ENCODE peak calls at places on chromosomes 1 and 21, in five cellular contexts. X, Z, H, M and R are unnamed samples. For H3K4me1, the result is how much of the 10 kb centered on the place peaks cover.

GRCh38 chr1:16927711-16928485 is 6.2 kb downstream of the CROCC start:
- DNase-seq in Z (no peak), M (no peak), X (no peak), H (no peak), R (no peak)

GRCh38 chr1:9714257-9714718 is 62.8 kb downstream of the PIK3CD start:
- DNase-seq in Z (no peak), X (no peak), M (no peak), H (no peak), R (no peak)

GRCh38 chr1:64223329-64224151 is 20.1 kb downstream of the UBE2U start:
- DNase-seq in M (no peak), Z (no peak), X (no peak), H (no peak), R (no peak)

GRCh38 chr1:8040586-8040985 is 14.5 kb upstream of the ERRFI1 start:
- DNase-seq in Z (peak), X (no peak), M (no peak), H (no peak), R (peak)

GRCh38 chr1:228039986-228040385 is 33.2 kb downstream of the WNT3A start:
- DNase-seq in Z (no peak), X (no peak), H (no peak), M (peak), R (no peak)

GRCh38 chr1:58597076-58597475 is 20.0 kb upstream of the TACSTD2 start:
- DNase-seq in H (no peak), X (no peak), Z (no peak), M (no peak), R (no peak)

GRCh38 chr1:234114648-234115307 is 210.3 kb downstream of the SLC35F3 start:
- DNase-seq in Z (no peak), X (peak), M (no peak), H (no peak), R (no peak)

GRCh38 chr1:1216770-1217620 is 3.0 kb upstream of the TNFRSF4 start:
- DNase-seq in Z (no peak), X (no peak), H (no peak), M (no peak), R (no peak)

GRCh38 chr21:15687208-15687607 is 42.6 kb upstream of the USP25 start:
- DNase-seq in X (no peak), H (no peak), Z (no peak), M (no peak), R (no peak)

GRCh38 chr1:72649974-72650373 is 367.6 kb upstream of the NEGR1 start:
- DNase-seq in Z (no peak), H (no peak), M (no peak), X (no peak), R (no peak)

GRCh38 chr1:229857585-229857984 is 209.5 kb upstream of the GALNT2 start:
- DNase-seq in M (no peak), H (no peak), Z (no peak), X (no peak), R (no peak)

DNA sequence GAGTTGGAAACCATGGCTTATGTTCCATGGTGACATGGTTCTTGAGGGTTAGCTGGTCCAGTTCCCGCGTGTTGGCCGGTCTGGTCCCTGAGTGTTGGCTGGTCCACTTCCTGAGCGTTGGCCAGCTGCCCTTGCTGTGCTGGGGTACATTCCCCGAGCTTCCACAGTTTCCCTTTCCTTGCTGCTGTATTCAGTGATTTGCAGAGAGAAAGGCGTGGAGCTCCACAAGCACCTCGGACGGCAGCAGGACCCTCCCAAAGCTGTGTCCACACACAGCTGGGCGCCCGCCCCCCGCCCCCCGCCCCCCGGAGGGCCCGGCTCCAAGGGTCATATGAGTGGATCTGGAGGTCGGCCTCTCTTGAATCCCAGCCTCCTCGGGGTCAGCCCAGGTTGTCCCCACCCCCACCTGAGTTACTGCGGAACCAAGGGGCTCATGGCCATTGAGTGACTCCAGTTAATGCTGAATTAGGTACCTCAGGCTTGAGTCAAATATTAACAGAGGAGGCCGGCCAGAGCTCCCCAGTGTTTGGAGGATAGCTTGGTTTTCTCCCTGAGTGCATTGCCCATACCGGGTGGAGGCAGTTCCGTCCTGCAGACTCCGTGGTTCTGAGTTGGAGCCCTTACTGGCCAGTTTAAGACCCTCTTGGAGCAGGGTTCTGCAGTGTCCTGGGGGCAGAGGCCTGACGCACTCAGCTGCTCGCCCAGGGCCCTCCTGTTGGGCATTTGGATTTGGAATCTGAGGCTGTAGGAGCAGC is 18.4 kb downstream of the COL18A1 start:
- DNase-seq in Z (peak), H (no peak), M (peak), X (no peak), R (no peak)
- H3K4me1 ChIP-seq in Z (under half), H (under half), M (under half), X (under half), R (under half)

DNA sequence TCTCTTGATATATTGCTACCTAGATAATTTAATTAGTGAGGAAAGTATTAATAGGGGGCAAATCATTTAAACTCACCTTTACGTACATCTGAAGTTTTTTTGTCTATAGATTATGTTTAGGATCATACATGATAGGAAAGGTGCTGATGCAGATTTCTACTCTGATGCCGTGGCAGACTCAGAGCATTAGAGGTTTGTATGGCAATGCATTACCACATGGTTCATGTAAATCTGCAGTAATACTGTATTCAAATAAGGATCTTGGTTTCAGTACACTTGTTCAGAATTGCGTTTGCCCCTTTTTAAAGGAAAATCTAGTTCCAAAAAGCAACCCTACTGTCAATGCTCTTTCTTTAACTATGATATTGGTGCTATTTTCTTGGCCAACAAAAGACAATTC is 288.3 kb downstream of the PTPRC start:
- DNase-seq in H (no peak), X (no peak), Z (no peak), M (no peak), R (no peak)
- H3K4me1 ChIP-seq in H (under half), X (under half), Z (under half), M (under half), R (under half)

GRCh38 chr1:202282017-202282335 is 59.8 kb downstream of the UBE2T start:
- DNase-seq in H (no peak), Z (no peak), M (peak), X (no peak), R (no peak)
- H3K4me1 ChIP-seq in H (under half), Z (under half), M (under half), X (under half), R (under half)

GRCh38 chr1:164770149-164770529 is 211.2 kb downstream of the PBX1 start:
- DNase-seq in M (no peak), Z (no peak), H (no peak), X (no peak), R (no peak)
- H3K4me1 ChIP-seq in M (under half), Z (under half), H (half or more), X (under half), R (under half)

GRCh38 chr1:241608379-241609033 is 31.7 kb downstream of the CHML start:
- DNase-seq in M (no peak), X (no peak), H (no peak), Z (no peak), R (no peak)
- H3K4me1 ChIP-seq in M (under half), X (under half), H (under half), Z (under half), R (under half)

DNA sequence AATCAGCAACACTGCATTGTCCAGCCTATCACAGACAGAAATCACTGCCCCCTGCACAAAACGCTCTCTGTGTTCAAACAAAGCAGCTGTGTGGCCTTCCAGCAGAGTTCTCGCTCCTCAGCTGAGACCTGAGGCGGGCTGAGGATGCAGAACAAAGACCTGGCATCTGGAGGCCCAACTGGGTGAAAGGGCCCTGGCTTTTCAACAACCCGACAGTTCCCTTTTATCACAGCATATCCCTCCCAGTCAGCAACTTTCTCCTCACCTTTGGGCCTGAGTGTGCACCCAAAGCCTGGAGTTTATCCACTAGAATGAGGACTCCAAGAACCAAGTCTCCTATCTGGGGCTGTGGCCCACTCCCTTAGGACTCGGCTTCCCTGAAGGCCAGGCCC is 42.6 kb upstream of the A3GALT2 start:
- DNase-seq in M (no peak), X (peak), H (no peak), Z (no peak), R (no peak)
- H3K4me1 ChIP-seq in M (under half), X (half or more), H (under half), Z (under half), R (under half)

GRCh38 chr1:11298390-11299224 is 25.6 kb downstream of the UBIAD1 start:
- DNase-seq in Z (no peak), X (no peak), H (no peak), M (no peak), R (no peak)

GRCh38 chr1:11291049-11291448 is 18.1 kb downstream of the UBIAD1 start:
- DNase-seq in H (no peak), Z (no peak), M (no peak), X (no peak), R (no peak)

GRCh38 chr1:11295905-11296304 is 22.9 kb downstream of the UBIAD1 start:
- DNase-seq in X (no peak), M (no peak), H (no peak), Z (no peak), R (no peak)

GRCh38 chr1:11294951-11295350 is 22.0 kb downstream of the UBIAD1 start:
- DNase-seq in M (no peak), Z (no peak), X (no peak), H (no peak), R (no peak)

DNA sequence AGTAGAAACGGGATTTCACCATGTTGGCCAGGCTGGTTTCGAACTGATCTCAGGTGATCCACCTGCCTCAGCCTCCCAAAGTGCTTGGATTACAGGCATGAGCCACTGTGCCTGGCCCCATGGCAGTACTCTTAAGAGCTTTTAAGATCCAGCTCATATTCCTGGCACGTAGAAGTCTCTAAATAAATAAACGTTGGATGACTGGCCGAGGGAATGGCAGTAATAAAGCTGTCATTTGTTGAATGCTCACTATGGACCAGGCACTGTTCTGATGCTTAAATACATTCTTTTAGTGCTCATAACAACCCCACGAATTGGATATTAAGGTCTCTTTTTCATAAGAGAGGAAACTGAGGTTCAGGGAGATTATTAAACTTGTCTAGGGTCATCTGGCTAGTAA is 20.9 kb downstream of the UBIAD1 start:
- DNase-seq in X (no peak), Z (no peak), M (no peak), H (no peak), R (no peak)
- H3K4me1 ChIP-seq in X (under half), Z (under half), M (under half), H (under half), R (under half)

GRCh38 chr1:29122662-29122986 is 1.1 kb downstream of the TMEM200B start:
- DNase-seq in H (peak), Z (peak), X (peak), M (no peak), R (no peak)
- H3K4me1 ChIP-seq in H (under half), Z (under half), X (under half), M (under half), R (under half)

DNA sequence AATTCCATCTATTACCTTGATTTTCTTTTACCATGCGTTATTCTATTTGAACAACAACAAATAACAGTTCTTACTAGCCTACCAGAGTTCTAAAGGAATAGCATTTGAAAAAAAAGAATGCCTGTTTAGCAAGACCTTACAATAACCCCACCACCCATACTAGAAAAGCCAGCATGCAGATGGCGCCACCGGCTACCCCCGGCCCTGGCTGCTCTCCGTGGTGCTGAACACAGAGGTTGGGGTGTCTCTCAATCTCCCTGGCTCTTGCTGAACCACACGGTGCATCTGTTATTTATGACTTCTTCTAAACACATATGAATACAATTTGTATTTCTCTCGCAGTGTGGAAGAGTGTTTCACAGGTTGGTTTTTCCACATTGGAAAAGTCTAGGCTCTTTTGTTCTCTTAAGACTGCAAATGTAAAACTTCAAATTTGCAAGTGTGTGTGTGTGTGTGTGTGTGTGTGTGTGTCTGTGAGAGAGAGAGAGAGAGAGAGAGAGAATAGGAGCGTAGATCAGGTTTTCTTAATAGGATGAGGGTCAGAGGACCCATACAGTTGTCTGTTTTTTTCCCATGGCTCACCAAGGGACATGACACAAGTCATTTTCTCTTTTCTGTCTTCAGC is 13.6 kb downstream of the GRIK3 start:
- DNase-seq in X (peak), H (no peak), Z (no peak), M (no peak), R (no peak)
- H3K4me1 ChIP-seq in X (under half), H (under half), Z (under half), M (under half), R (under half)